ENCODE peak calls at places on chromosome 4, in nine cellular contexts. L is HFF-Myc, O is A673, I is hepatocyte, A is ovary, F is left lung, M is fibroblast of mammary gland, Z is cardiac muscle cell, C is adipocyte. S is an unnamed sample.

GRCh38 chr4:152229782-152230289 is 306.1 kb downstream of the FBXW7 start:
- DNase-seq in L (no peak), O (peak), I (no peak), A (no peak), F (no peak), M (no peak), Z (no peak), C (no peak), S (no peak)

GRCh38 chr4:16212138-16212782 is 14.0 kb downstream of the TAPT1 start:
- DNase-seq in L (no peak), O (no peak), I (no peak), A (no peak), F (no peak), M (no peak), Z (no peak), C (no peak), S (no peak)

GRCh38 chr4:154617820-154618317 is 5.4 kb upstream of the FGG start:
- DNase-seq in L (no peak), O (no peak), I (no peak), A (no peak), F (no peak), M (no peak), Z (no peak), C (no peak), S (no peak)

GRCh38 chr4:173242466-173243250 is 74.0 kb downstream of the GALNT7 start:
- DNase-seq in L (no peak), O (no peak), I (no peak), A (no peak), F (no peak), M (peak), Z (no peak), C (no peak), S (no peak)

GRCh38 chr4:84499065-84499982 is at the start of gene NKX6-1:
- DNase-seq in L (no peak), O (peak), I (peak), A (peak), F (no peak), M (peak), Z (peak), C (peak), S (peak)

GRCh38 chr4:174314770-174315169 is 31.1 kb downstream of the CEP44 start:
- DNase-seq in L (peak), O (peak), I (peak), A (no peak), F (no peak), M (peak), Z (no peak), C (peak), S (peak)

GRCh38 chr4:128865132-128865531 is 55.6 kb downstream of the JADE1 start:
- DNase-seq in L (no peak), O (no peak), I (no peak), A (no peak), F (no peak), M (no peak), Z (no peak), C (no peak), S (no peak)

GRCh38 chr4:76219299-76220055 is 5.9 kb upstream of the SCARB2 start:
- DNase-seq in L (no peak), O (no peak), I (peak), A (no peak), F (no peak), M (peak), Z (no peak), C (peak), S (peak)

GRCh38 chr4:149836546-149836945 is 20.9 kb upstream of the IQCM start:
- DNase-seq in L (no peak), O (no peak), I (no peak), A (no peak), F (no peak), M (peak), Z (no peak), C (peak), S (peak)

GRCh38 chr4:15912961-15913630 is 25.4 kb downstream of the FGFBP1 start:
- DNase-seq in L (no peak), O (no peak), I (no peak), A (no peak), F (no peak), M (no peak), Z (no peak), C (no peak), S (no peak)

GRCh38 chr4:91961504-91961903 is 342.3 kb upstream of the GRID2 start:
- DNase-seq in L (no peak), O (no peak), I (no peak), A (no peak), F (no peak), M (peak), Z (no peak), C (peak), S (peak)

GRCh38 chr4:82044141-82044993 is 329.4 kb downstream of the HNRNPD start:
- DNase-seq in L (no peak), O (peak), I (peak), A (peak), F (peak), M (peak), Z (peak), C (peak), S (peak)

GRCh38 chr4:145842224-145842887 is 96.3 kb downstream of the ZNF827 start:
- DNase-seq in L (no peak), O (no peak), I (no peak), A (no peak), F (no peak), M (peak), Z (no peak), C (no peak), S (peak)

GRCh38 chr4:183205193-183205592 is 106.1 kb downstream of the WWC2 start:
- DNase-seq in L (no peak), O (no peak), I (no peak), A (no peak), F (no peak), M (no peak), Z (no peak), C (no peak), S (no peak)

GRCh38 chr4:73599182-73599581 is 21.1 kb downstream of the RASSF6 start:
- DNase-seq in L (peak), O (no peak), I (peak), A (peak), F (no peak), M (peak), Z (no peak), C (peak), S (peak)

GRCh38 chr4:103076777-103077347 is 301 bp upstream of the SLC9B2 start:
- DNase-seq in L (no peak), O (no peak), I (no peak), A (no peak), F (no peak), M (peak), Z (no peak), C (no peak), S (no peak)

GRCh38 chr4:147019061-147019460 is 73.4 kb upstream of the TTC29 start:
- DNase-seq in L (peak), O (peak), I (peak), A (peak), F (peak), M (peak), Z (peak), C (peak), S (peak)

GRCh38 chr4:147090486-147090885 is 144.8 kb upstream of the TTC29 start:
- DNase-seq in L (no peak), O (no peak), I (no peak), A (no peak), F (no peak), M (no peak), Z (no peak), C (no peak), S (no peak)

GRCh38 chr4:53929955-53930798 is 134.2 kb downstream of the CHIC2 start:
- DNase-seq in L (peak), O (peak), I (peak), A (peak), F (peak), M (peak), Z (peak), C (peak), S (peak)

GRCh38 chr4:6855692-6856297 is 53.8 kb upstream of the TBC1D14 start:
- DNase-seq in L (peak), O (peak), I (peak), A (no peak), F (no peak), M (peak), Z (peak), C (peak), S (peak)

GRCh38 chr4:169252339-169253086 is 18.2 kb downstream of the SH3RF1 start:
- DNase-seq in L (no peak), O (no peak), I (no peak), A (no peak), F (no peak), M (peak), Z (no peak), C (no peak), S (no peak)

GRCh38 chr4:72701987-72702819 is 133.2 kb upstream of the ADAMTS3 start:
- DNase-seq in L (peak), O (peak), I (peak), A (no peak), F (no peak), M (peak), Z (peak), C (peak), S (peak)

GRCh38 chr4:23789765-23790164 is 100.1 kb downstream of the PPARGC1A start:
- DNase-seq in L (peak), O (no peak), I (peak), A (peak), F (peak), M (peak), Z (peak), C (no peak), S (peak)

GRCh38 chr4:122674371-122674770 is 53.5 kb upstream of the IL21 start:
- DNase-seq in L (peak), O (no peak), I (no peak), A (no peak), F (no peak), M (no peak), Z (no peak), C (no peak), S (no peak)

GRCh38 chr4:10056334-10057022 is 35.2 kb upstream of the SLC2A9 start:
- DNase-seq in L (no peak), O (no peak), I (no peak), A (no peak), F (no peak), M (no peak), Z (no peak), C (no peak), S (no peak)

GRCh38 chr4:86586160-86586572 is 7.9 kb upstream of the PTPN13 start:
- DNase-seq in L (no peak), O (no peak), I (no peak), A (no peak), F (no peak), M (peak), Z (no peak), C (no peak), S (peak)

GRCh38 chr4:172596206-172596605 is 572.4 kb upstream of the GALNT7 start:
- DNase-seq in L (no peak), O (no peak), I (peak), A (no peak), F (no peak), M (no peak), Z (no peak), C (no peak), S (no peak)

GRCh38 chr4:76562851-76563803 is 128.1 kb downstream of the SHROOM3 start:
- DNase-seq in L (no peak), O (no peak), I (peak), A (no peak), F (no peak), M (no peak), Z (no peak), C (no peak), S (no peak)

GRCh38 chr4:186727977-186728519 is 4.4 kb upstream of the FAT1 start:
- DNase-seq in L (no peak), O (peak), I (peak), A (no peak), F (no peak), M (peak), Z (peak), C (peak), S (no peak)

GRCh38 chr4:186727149-186727976 is 3.7 kb upstream of the FAT1 start:
- DNase-seq in L (no peak), O (no peak), I (no peak), A (no peak), F (no peak), M (peak), Z (peak), C (peak), S (peak)

GRCh38 chr4:186729856-186730255 is 6.2 kb upstream of the FAT1 start:
- DNase-seq in L (no peak), O (no peak), I (no peak), A (no peak), F (no peak), M (no peak), Z (no peak), C (no peak), S (no peak)

GRCh38 chr4:186726440-186727148 is 2.9 kb upstream of the FAT1 start:
- DNase-seq in L (no peak), O (peak), I (peak), A (peak), F (peak), M (peak), Z (peak), C (peak), S (peak)

DNA sequence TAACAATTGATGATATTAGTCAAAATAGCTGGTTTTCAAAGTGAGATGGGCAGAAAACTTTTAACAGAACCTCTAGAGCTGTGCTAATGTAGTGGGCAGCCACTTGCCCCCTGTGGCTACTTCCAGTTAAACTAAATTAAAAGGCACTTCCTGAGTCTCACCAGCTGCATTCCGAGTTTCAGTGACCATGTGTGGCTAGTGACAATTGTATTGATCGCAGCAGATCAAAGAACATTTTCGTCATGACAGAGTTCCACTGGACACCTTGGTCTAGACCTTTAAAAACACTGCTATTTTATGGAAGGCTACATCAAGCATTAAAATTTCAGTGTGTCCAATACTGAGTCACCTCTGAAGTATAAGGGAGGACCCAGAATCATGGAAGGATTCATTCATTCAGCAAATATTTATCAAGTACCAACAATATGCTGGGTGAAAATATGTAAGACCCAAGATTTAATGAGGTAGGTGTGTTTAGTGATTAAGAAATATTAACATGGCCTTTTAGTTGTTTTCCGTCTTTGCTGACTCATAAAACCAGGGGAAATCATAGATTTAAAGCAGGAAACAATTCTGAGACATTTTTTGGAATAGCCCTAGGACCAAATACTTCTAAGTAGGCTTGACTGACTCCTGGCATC is 5.1 kb upstream of the FAT1 start:
- DNase-seq in L (no peak), O (peak), I (no peak), A (no peak), F (no peak), M (peak), Z (no peak), C (peak), S (peak)
- H3K4me3 ChIP-seq in L (no peak), O (no peak), I (no peak), A (no peak), F (no peak), M (no peak), Z (no peak), C (no peak), S (no peak)

GRCh38 chr4:48943387-48943786 is 36.8 kb upstream of the OCIAD2 start:
- DNase-seq in L (no peak), O (no peak), I (peak), A (no peak), F (no peak), M (no peak), Z (no peak), C (no peak), S (peak)

GRCh38 chr4:48945981-48946380 is 39.4 kb upstream of the OCIAD2 start:
- DNase-seq in L (no peak), O (no peak), I (no peak), A (no peak), F (no peak), M (no peak), Z (no peak), C (no peak), S (no peak)

GRCh38 chr4:48944659-48945290 is 38.2 kb upstream of the OCIAD2 start:
- DNase-seq in L (no peak), O (peak), I (no peak), A (no peak), F (no peak), M (no peak), Z (no peak), C (no peak), S (no peak)

GRCh38 chr4:48947731-48948130 is 38.3 kb upstream of the CWH43 start:
- DNase-seq in L (no peak), O (no peak), I (no peak), A (no peak), F (no peak), M (no peak), Z (no peak), C (no peak), S (no peak)

DNA sequence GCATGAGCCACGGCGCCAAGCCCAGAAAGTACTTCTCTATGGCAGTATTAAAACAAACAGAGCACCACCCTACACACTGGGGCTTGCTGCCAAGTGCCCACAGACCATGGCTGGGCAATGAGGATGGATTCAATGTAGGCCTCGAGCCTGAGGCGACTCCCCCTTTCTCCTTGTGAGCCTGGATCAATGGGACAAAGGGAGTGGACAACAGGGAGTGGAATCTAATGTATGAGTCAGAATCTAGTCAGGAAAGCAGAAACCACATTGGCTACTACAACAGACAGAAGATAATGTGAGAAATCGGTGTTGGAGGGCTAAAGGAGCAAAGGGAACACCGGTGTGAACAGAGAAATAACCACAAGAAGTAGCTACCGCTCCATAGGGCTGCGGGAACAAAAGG is 37.7 kb upstream of the OCIAD2 start:
- DNase-seq in L (no peak), O (no peak), I (no peak), A (no peak), F (no peak), M (peak), Z (no peak), C (no peak), S (no peak)
- H3K4me3 ChIP-seq in L (no peak), O (no peak), I (no peak), A (no peak), F (no peak), M (no peak), Z (no peak), C (no peak), S (no peak)

DNA sequence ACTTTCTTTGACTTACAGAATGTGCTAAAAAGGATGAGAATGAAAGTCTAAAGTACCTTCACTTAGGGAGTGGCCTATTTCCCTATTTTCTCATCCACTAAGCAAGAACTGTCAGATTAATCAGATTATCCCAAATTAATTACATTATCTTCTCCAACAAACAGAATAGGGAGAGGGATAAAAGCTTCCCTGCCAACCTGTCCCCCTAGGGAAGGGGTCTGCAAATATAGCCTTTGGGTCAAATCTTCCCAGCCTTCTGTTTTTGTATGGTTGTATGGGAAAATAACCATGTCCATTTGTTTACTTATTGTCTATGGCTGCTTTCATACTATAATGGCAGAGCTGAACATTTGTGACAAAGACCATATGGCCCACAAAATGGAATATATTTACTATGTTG is 57.1 kb upstream of the USP38 start:
- DNase-seq in L (no peak), O (no peak), I (no peak), A (no peak), F (no peak), M (no peak), Z (no peak), C (no peak), S (no peak)
- H3K4me3 ChIP-seq in L (no peak), O (no peak), I (no peak), A (no peak), F (no peak), M (no peak), Z (no peak), C (no peak), S (no peak)

DNA sequence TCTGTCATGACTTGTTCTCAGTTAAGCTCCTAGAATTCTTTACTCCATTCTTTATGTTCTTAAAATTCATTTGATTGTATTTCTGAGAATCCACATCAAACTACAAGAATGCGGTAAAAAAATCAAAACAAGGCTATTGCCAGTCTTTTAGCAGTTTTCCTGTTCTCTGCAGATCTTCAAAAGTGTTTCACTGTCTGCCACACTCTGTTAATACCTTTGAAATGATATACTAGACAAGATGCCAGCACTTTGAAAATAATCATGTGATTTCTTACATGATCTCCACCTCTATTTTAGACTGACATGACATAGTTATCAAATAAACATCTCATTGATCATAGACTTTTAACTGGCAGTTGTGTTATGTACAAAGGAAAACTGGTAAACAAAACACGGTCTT is 30.1 kb upstream of the GPRIN3 start:
- DNase-seq in L (no peak), O (no peak), I (no peak), A (no peak), F (no peak), M (no peak), Z (no peak), C (no peak), S (no peak)
- H3K4me3 ChIP-seq in L (no peak), O (no peak), I (no peak), A (no peak), F (no peak), M (no peak), Z (no peak), C (no peak), S (no peak)

DNA sequence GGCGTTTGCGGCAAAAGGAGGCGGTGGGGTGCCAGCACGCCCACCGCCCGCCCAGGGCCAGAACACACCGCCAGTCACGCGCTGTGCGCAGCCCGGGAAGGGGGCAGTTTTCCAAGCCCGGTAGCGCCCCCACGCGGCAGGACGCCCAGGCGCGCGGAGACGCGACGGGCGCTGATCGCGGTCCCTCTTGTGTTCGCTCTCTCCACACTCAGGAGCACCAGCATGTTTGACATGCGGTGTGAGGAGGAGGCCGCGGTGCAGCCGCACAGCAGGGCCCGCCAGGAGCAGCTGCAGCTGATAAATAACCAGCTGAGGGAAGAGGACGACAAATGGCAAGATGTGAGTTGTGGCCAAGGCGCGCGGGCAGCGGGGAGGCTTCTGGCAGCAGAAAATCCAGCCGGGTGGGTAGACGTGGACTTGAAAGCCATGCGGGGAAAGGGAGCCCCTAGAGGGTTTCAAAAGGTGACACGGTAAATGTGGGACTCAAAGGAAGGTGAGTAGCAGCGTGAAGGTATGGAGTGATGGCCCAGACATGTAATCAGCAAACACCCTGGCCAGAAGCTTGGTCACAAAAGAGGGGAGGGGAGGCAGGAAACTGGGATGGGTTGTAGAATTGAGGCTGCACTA is 104.1 kb downstream of the PHOX2B start:
- DNase-seq in L (peak), O (peak), I (peak), A (peak), F (peak), M (peak), Z (peak), C (peak), S (peak)
- H3K4me3 ChIP-seq in L (no peak), O (no peak), I (no peak), A (no peak), F (no peak), M (no peak), Z (no peak), C (peak), S (peak)

DNA sequence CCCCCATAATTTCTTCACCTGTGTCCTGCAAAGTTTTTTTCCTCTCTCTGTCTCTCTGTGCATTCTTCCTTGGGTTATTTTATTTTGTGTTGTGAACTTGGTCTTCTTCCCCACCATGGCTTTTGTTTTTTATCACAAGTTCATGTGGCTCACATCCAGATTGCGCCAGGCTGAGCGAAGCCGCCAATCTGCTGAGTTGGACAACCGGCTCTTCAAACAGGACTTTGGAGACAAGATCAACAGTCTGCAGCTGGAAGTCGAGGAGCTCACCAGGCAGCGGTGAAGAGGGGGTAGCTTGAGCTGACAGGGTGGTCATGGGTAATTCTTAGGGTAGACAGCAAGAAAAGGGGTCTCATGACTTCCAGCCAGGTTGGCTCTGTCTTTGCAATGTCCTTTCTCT is 46.1 kb downstream of the GRSF1 start:
- DNase-seq in L (no peak), O (no peak), I (no peak), A (no peak), F (no peak), M (no peak), Z (no peak), C (no peak), S (no peak)
- H3K4me3 ChIP-seq in L (no peak), O (no peak), I (no peak), A (no peak), F (no peak), M (no peak), Z (no peak), C (no peak), S (no peak)

S was measured in foreskin fibroblast.